ENCODE peak calls at places on chromosomes 13 and 19, in seven cellular contexts. One of them, this sample, is unnamed.

GRCh38 chr19:54620464-54620863 is 9.8 kb upstream of the LILRB1 start:
- DNase-seq in activated gamma-delta T cell treated with Interleukin-2 at 50 U/mL for 16 hours: no peak
- DNase-seq in suprapubic skin: no peak
- DNase-seq in midbrain: no peak
- DNase-seq in activated T-helper 1 cell treated with Interleukin-2 at 50 U/mL for 16 hours: no peak
- DNase-seq in lung microvascular endothelial cell: no peak
- DNase-seq in endothelial cell: no peak
- DNase-seq in this sample: no peak

GRCh38 chr19:13176345-13176744 is 26.1 kb downstream of the IER2 start:
- DNase-seq in activated gamma-delta T cell treated with Interleukin-2 at 50 U/mL for 16 hours: no peak
- DNase-seq in suprapubic skin: no peak
- DNase-seq in midbrain: no peak
- DNase-seq in activated T-helper 1 cell treated with Interleukin-2 at 50 U/mL for 16 hours: no peak
- DNase-seq in lung microvascular endothelial cell: no peak
- DNase-seq in endothelial cell: no peak
- DNase-seq in this sample: no peak

GRCh38 chr19:7729211-7729610 is 2.7 kb downstream of the CLEC4G start:
- DNase-seq in activated gamma-delta T cell treated with Interleukin-2 at 50 U/mL for 16 hours: no peak
- DNase-seq in suprapubic skin: no peak
- DNase-seq in midbrain: no peak
- DNase-seq in activated T-helper 1 cell treated with Interleukin-2 at 50 U/mL for 16 hours: no peak
- DNase-seq in lung microvascular endothelial cell: no peak
- DNase-seq in endothelial cell: no peak
- DNase-seq in this sample: no peak

GRCh38 chr13:110907951-110908898 is 6.6 kb downstream of the ANKRD10 start:
- DNase-seq in activated gamma-delta T cell treated with Interleukin-2 at 50 U/mL for 16 hours: no peak
- DNase-seq in suprapubic skin: no peak
- DNase-seq in midbrain: no peak
- DNase-seq in activated T-helper 1 cell treated with Interleukin-2 at 50 U/mL for 16 hours: no peak
- DNase-seq in lung microvascular endothelial cell: peak; percentile 34
- DNase-seq in endothelial cell: no peak
- DNase-seq in this sample: no peak

GRCh38 chr19:45340232-45340898 is at the start of gene KLC3:
- DNase-seq in activated gamma-delta T cell treated with Interleukin-2 at 50 U/mL for 16 hours: no peak
- DNase-seq in suprapubic skin: no peak
- DNase-seq in midbrain: no peak
- DNase-seq in activated T-helper 1 cell treated with Interleukin-2 at 50 U/mL for 16 hours: peak; percentile 7
- DNase-seq in lung microvascular endothelial cell: no peak
- DNase-seq in endothelial cell: peak; percentile 20
- DNase-seq in this sample: no peak

GRCh38 chr19:3459322-3459881 is 20.9 kb downstream of the SMIM24 start:
- DNase-seq in activated gamma-delta T cell treated with Interleukin-2 at 50 U/mL for 16 hours: no peak
- DNase-seq in suprapubic skin: peak; percentile 93
- DNase-seq in midbrain: peak; percentile 57
- DNase-seq in activated T-helper 1 cell treated with Interleukin-2 at 50 U/mL for 16 hours: no peak
- DNase-seq in lung microvascular endothelial cell: peak; percentile 95
- DNase-seq in endothelial cell: no peak
- DNase-seq in this sample: no peak

GRCh38 chr19:45402469-45403070 is 2.3 kb downstream of the PPP1R13L start:
- DNase-seq in activated gamma-delta T cell treated with Interleukin-2 at 50 U/mL for 16 hours: peak; percentile 27
- DNase-seq in suprapubic skin: no peak
- DNase-seq in midbrain: no peak
- DNase-seq in activated T-helper 1 cell treated with Interleukin-2 at 50 U/mL for 16 hours: no peak
- DNase-seq in lung microvascular endothelial cell: peak; percentile 53
- DNase-seq in endothelial cell: peak; percentile 79
- DNase-seq in this sample: no peak

GRCh38 chr19:35058370-35058769 is 16.8 kb downstream of the HPN start:
- DNase-seq in activated gamma-delta T cell treated with Interleukin-2 at 50 U/mL for 16 hours: no peak
- DNase-seq in suprapubic skin: no peak
- DNase-seq in midbrain: no peak
- DNase-seq in activated T-helper 1 cell treated with Interleukin-2 at 50 U/mL for 16 hours: no peak
- DNase-seq in lung microvascular endothelial cell: no peak
- DNase-seq in endothelial cell: no peak
- DNase-seq in this sample: no peak

GRCh38 chr13:89783221-89783755 is 1564.2 kb upstream of the MIR17HG start:
- DNase-seq in activated gamma-delta T cell treated with Interleukin-2 at 50 U/mL for 16 hours: no peak
- DNase-seq in suprapubic skin: no peak
- DNase-seq in midbrain: no peak
- DNase-seq in activated T-helper 1 cell treated with Interleukin-2 at 50 U/mL for 16 hours: no peak
- DNase-seq in lung microvascular endothelial cell: no peak
- DNase-seq in endothelial cell: no peak
- DNase-seq in this sample: no peak

GRCh38 chr13:23430664-23431063 is 2.8 kb downstream of the SACS start:
- DNase-seq in activated gamma-delta T cell treated with Interleukin-2 at 50 U/mL for 16 hours: no peak
- DNase-seq in suprapubic skin: no peak
- DNase-seq in midbrain: no peak
- DNase-seq in activated T-helper 1 cell treated with Interleukin-2 at 50 U/mL for 16 hours: no peak
- DNase-seq in lung microvascular endothelial cell: no peak
- DNase-seq in endothelial cell: no peak
- DNase-seq in this sample: no peak

GRCh38 chr13:75480691-75481175 is 1.2 kb downstream of the TBC1D4 start:
- DNase-seq in activated gamma-delta T cell treated with Interleukin-2 at 50 U/mL for 16 hours: no peak
- DNase-seq in suprapubic skin: peak; percentile 84
- DNase-seq in midbrain: no peak
- DNase-seq in activated T-helper 1 cell treated with Interleukin-2 at 50 U/mL for 16 hours: no peak
- DNase-seq in lung microvascular endothelial cell: peak; percentile 44
- DNase-seq in endothelial cell: peak; percentile 36
- DNase-seq in this sample: no peak

GRCh38 chr13:113457510-113457909 is 4.2 kb upstream of the ADPRHL1 start:
- DNase-seq in activated gamma-delta T cell treated with Interleukin-2 at 50 U/mL for 16 hours: no peak
- DNase-seq in suprapubic skin: no peak
- DNase-seq in midbrain: no peak
- DNase-seq in activated T-helper 1 cell treated with Interleukin-2 at 50 U/mL for 16 hours: no peak
- DNase-seq in lung microvascular endothelial cell: no peak
- DNase-seq in endothelial cell: no peak
- DNase-seq in this sample: no peak

GRCh38 chr13:27117158-27117557 is 54.5 kb downstream of the USP12 start:
- DNase-seq in activated gamma-delta T cell treated with Interleukin-2 at 50 U/mL for 16 hours: no peak
- DNase-seq in suprapubic skin: no peak
- DNase-seq in midbrain: no peak
- DNase-seq in activated T-helper 1 cell treated with Interleukin-2 at 50 U/mL for 16 hours: no peak
- DNase-seq in lung microvascular endothelial cell: no peak
- DNase-seq in endothelial cell: no peak
- DNase-seq in this sample: no peak

GRCh38 chr13:65964672-65965071 is 1265.5 kb downstream of the PCDH9 start:
- DNase-seq in activated gamma-delta T cell treated with Interleukin-2 at 50 U/mL for 16 hours: no peak
- DNase-seq in suprapubic skin: no peak
- DNase-seq in midbrain: no peak
- DNase-seq in activated T-helper 1 cell treated with Interleukin-2 at 50 U/mL for 16 hours: no peak
- DNase-seq in lung microvascular endothelial cell: no peak
- DNase-seq in endothelial cell: no peak
- DNase-seq in this sample: no peak

GRCh38 chr19:3509566-3509989 is 3.5 kb downstream of the FZR1 start:
- DNase-seq in activated gamma-delta T cell treated with Interleukin-2 at 50 U/mL for 16 hours: no peak
- DNase-seq in suprapubic skin: no peak
- DNase-seq in midbrain: no peak
- DNase-seq in activated T-helper 1 cell treated with Interleukin-2 at 50 U/mL for 16 hours: no peak
- DNase-seq in lung microvascular endothelial cell: peak; percentile 83
- DNase-seq in endothelial cell: no peak
- DNase-seq in this sample: no peak

GRCh38 chr13:99257291-99257690 is 888 bp downstream of the GPR18 start:
- DNase-seq in activated gamma-delta T cell treated with Interleukin-2 at 50 U/mL for 16 hours: no peak
- DNase-seq in suprapubic skin: no peak
- DNase-seq in midbrain: no peak
- DNase-seq in activated T-helper 1 cell treated with Interleukin-2 at 50 U/mL for 16 hours: no peak
- DNase-seq in lung microvascular endothelial cell: no peak
- DNase-seq in endothelial cell: no peak
- DNase-seq in this sample: no peak

This sample was measured in T-helper 17 cell.